ENCODE peak calls at places on chromosomes 6 and 20, in six cellular contexts. N is psoas muscle, H is IMR-90, D is AG09319, G is fibroblast of the aortic adventitia, Z is pancreas. Y is an unnamed sample.

GRCh38 chr6:25359191-25359861 is 80.2 kb downstream of the CARMIL1 start:
- DNase-seq in N (peak; percentile 61), H (peak; percentile 50), D (peak; percentile 65), G (peak; percentile 95), Z (no peak), Y (peak; percentile 25)

GRCh38 chr6:112013051-112013450 is 40.9 kb upstream of the CCN6 start:
- DNase-seq in N (no peak), H (peak; percentile 15), D (no peak), G (no peak), Z (no peak), Y (no peak)

GRCh38 chr20:35238170-35238569 is 11.7 kb downstream of the MMP24 start:
- DNase-seq in N (no peak), H (no peak), D (no peak), G (no peak), Z (no peak), Y (no peak)

GRCh38 chr6:3045369-3045768 is 22.9 kb upstream of the RIPK1 start:
- DNase-seq in N (no peak), H (no peak), D (no peak), G (no peak), Z (no peak), Y (no peak)

GRCh38 chr6:32203435-32204267 is 11.2 kb upstream of the GPSM3 start:
- DNase-seq in N (no peak), H (no peak), D (no peak), G (no peak), Z (no peak), Y (no peak)

GRCh38 chr20:10646006-10646405 is 27.8 kb downstream of the JAG1 start:
- DNase-seq in N (no peak), H (no peak), D (no peak), G (no peak), Z (no peak), Y (no peak)

GRCh38 chr20:49501917-49502316 is 19.4 kb upstream of the KCNB1 start:
- DNase-seq in N (peak; percentile 9), H (peak; percentile 26), D (no peak), G (peak; percentile 79), Z (no peak), Y (no peak)

GRCh38 chr6:52243282-52243893 is 912 bp downstream of the IL17F start:
- DNase-seq in N (no peak), H (peak; percentile 20), D (peak; percentile 5), G (peak; percentile 56), Z (no peak), Y (no peak)

GRCh38 chr6:67009818-67010217 is 1302.8 kb upstream of the EYS start:
- DNase-seq in N (no peak), H (no peak), D (no peak), G (no peak), Z (no peak), Y (no peak)

GRCh38 chr6:105920071-105920470 is 166.1 kb upstream of the PRDM1 start:
- DNase-seq in N (no peak), H (no peak), D (no peak), G (no peak), Z (no peak), Y (no peak)

GRCh38 chr20:56393133-56393472 is 658 bp downstream of the CSTF1 start:
- DNase-seq in N (no peak), H (no peak), D (no peak), G (peak; percentile 25), Z (no peak), Y (no peak)

GRCh38 chr20:58870293-58871014 is 17.9 kb downstream of the GNAS start:
- DNase-seq in N (peak; percentile 81), H (peak; percentile 47), D (no peak), G (peak; percentile 73), Z (peak; percentile 80), Y (peak; percentile 52)

GRCh38 chr20:5024982-5025381 is 23.7 kb upstream of the SLC23A2 start:
- DNase-seq in N (no peak), H (no peak), D (no peak), G (no peak), Z (no peak), Y (no peak)

GRCh38 chr20:44215125-44215524 is 4.6 kb upstream of the OSER1 start:
- DNase-seq in N (peak; percentile 79), H (peak; percentile 62), D (no peak), G (peak; percentile 77), Z (peak; percentile 74), Y (no peak)
- TF ChIP-seq CTCF in N (peak; percentile 74), H (peak; percentile 91), D (peak; percentile 87), G (peak; percentile 89), Z (peak; percentile 64), Y (peak; percentile 65)

GRCh38 chr20:52010541-52010940 is 181.0 kb downstream of the ZFP64 start:
- DNase-seq in N (no peak), H (no peak), D (no peak), G (no peak), Z (no peak), Y (no peak)
- TF ChIP-seq CTCF in N (no peak), H (no peak), D (no peak), G (no peak), Z (no peak), Y (no peak)

DNA sequence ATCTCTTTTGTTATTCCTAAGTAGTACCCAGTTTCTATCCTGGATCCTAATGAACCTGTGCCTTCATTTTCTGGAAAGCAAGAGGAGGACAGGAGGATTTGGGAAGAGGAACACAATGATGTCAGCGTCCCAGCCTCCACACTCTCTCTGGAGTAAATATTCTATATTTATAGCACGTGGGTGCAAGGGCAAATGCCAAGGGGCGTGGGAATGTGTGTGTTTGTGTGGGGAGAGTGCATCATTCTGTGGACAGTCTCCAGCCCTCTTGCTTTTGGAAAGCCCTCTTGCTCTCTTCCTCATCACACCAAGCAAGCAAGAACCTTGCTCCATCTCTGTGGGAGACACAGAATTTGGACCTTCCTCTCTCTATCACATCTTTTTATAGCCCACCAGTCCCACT is 103.2 kb upstream of the EMILIN3 start:
- DNase-seq in N (no peak), H (no peak), D (no peak), G (no peak), Z (no peak), Y (no peak)
- TF ChIP-seq CTCF in N (no peak), H (no peak), D (no peak), G (no peak), Z (no peak), Y (no peak)

GRCh38 chr20:36712775-36713174 is 33.1 kb downstream of the NDRG3 start:
- DNase-seq in N (no peak), H (no peak), D (no peak), G (no peak), Z (no peak), Y (no peak)

GRCh38 chr20:36720510-36720909 is 25.4 kb downstream of the NDRG3 start:
- DNase-seq in N (no peak), H (peak; percentile 37), D (no peak), G (peak; percentile 7), Z (no peak), Y (no peak)

GRCh38 chr20:36717657-36718056 is 28.2 kb downstream of the NDRG3 start:
- DNase-seq in N (no peak), H (no peak), D (no peak), G (peak; percentile 7), Z (no peak), Y (peak; percentile 25)
- TF ChIP-seq CTCF in N (peak; percentile 56), H (peak; percentile 10), D (peak; percentile 18), G (peak; percentile 11), Z (no peak), Y (peak; percentile 33)

DNA sequence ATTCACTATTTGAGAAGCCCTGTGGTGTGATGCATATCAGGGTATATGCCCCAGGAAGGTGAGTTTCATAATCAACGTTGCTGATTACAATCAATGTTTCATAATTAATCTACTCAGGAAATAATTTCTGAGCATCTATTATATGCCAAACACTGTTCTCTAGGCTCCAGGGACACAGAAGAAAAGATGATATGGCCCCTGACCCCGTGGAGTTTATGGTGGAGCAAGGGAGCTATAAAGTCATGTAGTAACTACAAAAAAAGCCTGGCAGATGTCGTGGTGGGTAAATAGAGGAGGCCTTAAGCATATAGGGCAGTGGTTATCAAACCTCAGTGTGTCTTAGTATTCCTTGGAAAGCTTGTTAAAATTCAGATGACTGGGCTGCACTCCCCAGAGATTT is 40.1 kb upstream of the BCAS1 start:
- DNase-seq in N (no peak), H (no peak), D (no peak), G (no peak), Z (no peak), Y (no peak)
- TF ChIP-seq CTCF in N (no peak), H (no peak), D (no peak), G (no peak), Z (no peak), Y (no peak)

Y was measured in gastrocnemius medialis.